ENCODE peak calls at places on chromosomes 2 and 18, in six cellular contexts. One of them, this sample, is unnamed.

GRCh38 chr2:119808516-119809147 is 48.9 kb downstream of the PTPN4 start:
- DNase-seq in neural progenitor cell: no peak
- DNase-seq in MM.1S: no peak
- DNase-seq in HepG2: no peak
- DNase-seq in fibroblast of lung: peak
- DNase-seq in GM23248: peak
- DNase-seq in this sample: peak

GRCh38 chr2:128404709-128405466 is 86.2 kb upstream of the HS6ST1 start:
- DNase-seq in MM.1S: no peak
- DNase-seq in fibroblast of lung: no peak
- DNase-seq in HepG2: no peak
- DNase-seq in neural progenitor cell: no peak
- DNase-seq in GM23248: no peak
- DNase-seq in this sample: no peak

GRCh38 chr2:66665124-66665984 is 230.4 kb downstream of the MEIS1 start:
- DNase-seq in fibroblast of lung: peak
- DNase-seq in HepG2: no peak
- DNase-seq in MM.1S: no peak
- DNase-seq in neural progenitor cell: no peak
- DNase-seq in GM23248: no peak
- DNase-seq in this sample: peak

GRCh38 chr2:44940612-44941464 is 664 bp upstream of the SIX3 start:
- DNase-seq in neural progenitor cell: peak
- DNase-seq in fibroblast of lung: no peak
- DNase-seq in MM.1S: no peak
- DNase-seq in HepG2: no peak
- DNase-seq in GM23248: no peak
- DNase-seq in this sample: no peak

GRCh38 chr2:191740016-191740419 is 62.1 kb downstream of the NABP1 start:
- DNase-seq in fibroblast of lung: peak
- DNase-seq in neural progenitor cell: no peak
- DNase-seq in HepG2: no peak
- DNase-seq in GM23248: peak
- DNase-seq in MM.1S: peak
- DNase-seq in this sample: peak

GRCh38 chr18:35968278-35968880 is 4.1 kb upstream of the RMP24 start:
- DNase-seq in fibroblast of lung: no peak
- DNase-seq in neural progenitor cell: no peak
- DNase-seq in GM23248: no peak
- DNase-seq in HepG2: no peak
- DNase-seq in MM.1S: no peak
- DNase-seq in this sample: no peak

GRCh38 chr2:107585851-107586250 is 240.8 kb upstream of the RGPD4 start:
- DNase-seq in neural progenitor cell: no peak
- DNase-seq in HepG2: no peak
- DNase-seq in MM.1S: no peak
- DNase-seq in GM23248: peak
- DNase-seq in fibroblast of lung: peak
- DNase-seq in this sample: peak

GRCh38 chr2:214261683-214262082 is 149.2 kb upstream of the VWC2L start:
- DNase-seq in GM23248: peak
- DNase-seq in fibroblast of lung: peak
- DNase-seq in HepG2: no peak
- DNase-seq in MM.1S: no peak
- DNase-seq in neural progenitor cell: no peak
- DNase-seq in this sample: peak

GRCh38 chr2:30915485-30915884 is 108.2 kb upstream of the CAPN13 start:
- DNase-seq in MM.1S: no peak
- DNase-seq in neural progenitor cell: peak
- DNase-seq in fibroblast of lung: no peak
- DNase-seq in HepG2: peak
- DNase-seq in GM23248: peak
- DNase-seq in this sample: no peak

GRCh38 chr2:159904565-159905281 is 106.7 kb upstream of the CD302 start:
- DNase-seq in fibroblast of lung: no peak
- DNase-seq in neural progenitor cell: peak
- DNase-seq in HepG2: no peak
- DNase-seq in GM23248: peak
- DNase-seq in MM.1S: peak
- DNase-seq in this sample: no peak

DNA sequence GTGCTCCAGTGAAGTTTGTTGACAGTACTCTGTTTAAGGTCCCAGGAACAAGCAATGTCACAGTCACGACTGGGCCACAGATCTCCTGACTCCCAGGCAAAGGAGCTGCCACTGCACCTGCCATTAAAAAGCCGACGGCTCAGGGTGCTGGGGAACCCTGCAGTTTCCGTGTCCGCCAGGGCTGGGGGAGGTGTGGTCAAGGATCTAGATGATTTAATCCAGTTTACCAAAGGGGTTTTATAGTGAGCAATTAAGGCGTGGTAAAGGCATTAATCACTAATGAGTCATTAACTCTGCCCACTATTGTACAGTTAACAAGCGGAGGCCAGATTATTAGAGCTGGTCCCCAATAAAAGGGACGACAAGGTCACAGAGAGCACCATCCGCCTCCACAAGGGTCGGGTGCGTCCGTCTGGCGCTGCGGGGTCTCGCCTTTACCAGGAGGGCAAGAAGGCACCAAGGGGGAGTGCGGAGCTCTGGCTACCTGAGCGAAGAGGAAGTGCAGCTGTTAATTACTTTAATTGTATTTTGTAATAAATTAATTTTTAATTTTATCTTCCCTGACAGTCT is 9.6 kb downstream of the RAX start:
- DNase-seq in MM.1S: no peak
- DNase-seq in GM23248: no peak
- DNase-seq in HepG2: no peak
- DNase-seq in neural progenitor cell: no peak
- DNase-seq in fibroblast of lung: no peak
- DNase-seq in this sample: no peak
- TF ChIP-seq EZH2 in MM.1S: no peak
- TF ChIP-seq EZH2 in GM23248: no peak
- TF ChIP-seq EZH2 in HepG2: no peak
- TF ChIP-seq EZH2 in neural progenitor cell: no peak
- TF ChIP-seq EZH2 in fibroblast of lung: no peak
- TF ChIP-seq EZH2 in this sample: no peak

DNA sequence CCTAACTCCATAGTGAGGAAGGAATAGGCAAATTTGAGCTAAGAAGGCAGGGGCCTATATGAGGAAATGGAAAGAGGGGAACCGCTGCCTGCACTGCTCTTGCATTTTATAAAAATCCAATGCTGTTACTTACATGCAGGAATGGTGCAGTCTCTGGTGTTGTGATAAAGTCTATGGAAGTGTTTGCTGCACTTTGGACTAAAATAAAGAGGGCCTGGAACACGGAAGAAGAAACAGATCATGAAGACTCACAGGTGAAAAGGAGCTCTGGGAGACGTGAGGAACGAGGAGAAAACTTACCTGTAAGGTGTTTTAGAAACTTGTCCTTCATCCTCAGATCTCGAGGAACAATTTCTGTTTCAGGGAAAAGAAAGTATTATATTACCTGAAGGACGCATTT is 1.9 kb downstream of the ALKAL2 start:
- DNase-seq in GM23248: no peak
- DNase-seq in neural progenitor cell: no peak
- DNase-seq in fibroblast of lung: no peak
- DNase-seq in HepG2: no peak
- DNase-seq in MM.1S: no peak
- DNase-seq in this sample: no peak
- TF ChIP-seq EZH2 in GM23248: no peak
- TF ChIP-seq EZH2 in neural progenitor cell: no peak
- TF ChIP-seq EZH2 in fibroblast of lung: no peak
- TF ChIP-seq EZH2 in HepG2: no peak
- TF ChIP-seq EZH2 in MM.1S: no peak
- TF ChIP-seq EZH2 in this sample: no peak

DNA sequence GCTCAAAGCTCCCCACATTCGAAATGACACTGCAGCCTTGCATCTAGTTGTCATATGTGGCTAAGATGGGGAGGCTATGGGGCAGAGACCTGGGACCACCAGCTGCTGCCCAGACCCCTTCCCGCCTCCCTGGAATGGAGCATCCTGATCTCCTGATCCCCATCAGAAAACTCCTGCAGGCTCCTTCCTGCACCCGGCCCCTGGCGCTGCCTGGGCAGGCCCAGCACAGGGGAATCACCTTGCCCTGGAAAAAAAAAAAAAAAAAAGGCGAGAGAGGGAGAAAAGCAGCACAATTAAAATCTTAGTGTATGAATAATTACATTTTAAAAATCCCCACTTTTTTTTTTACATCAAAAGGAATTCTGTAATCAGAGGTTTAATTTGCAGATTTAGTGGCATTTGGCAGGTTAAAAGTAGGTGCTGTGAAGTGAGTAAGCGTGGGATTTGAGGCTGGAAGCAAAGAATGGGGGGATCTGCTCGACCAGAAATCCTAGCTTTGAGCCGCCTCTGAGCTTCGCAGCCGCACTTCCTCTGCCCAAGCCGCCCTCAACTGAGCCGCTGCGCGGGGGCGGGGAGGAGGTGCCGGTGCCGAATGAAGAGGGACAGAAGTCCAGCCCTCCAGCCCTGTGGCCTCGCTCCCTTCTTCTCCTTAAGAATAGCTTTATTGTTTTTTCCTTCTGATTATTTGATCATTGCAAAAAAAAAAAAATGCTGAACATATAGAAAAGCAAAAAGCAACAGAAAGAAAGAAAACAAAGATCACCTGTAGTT is 30.0 kb downstream of the THNSL2 start:
- DNase-seq in MM.1S: no peak
- DNase-seq in GM23248: peak
- DNase-seq in fibroblast of lung: peak
- DNase-seq in neural progenitor cell: peak
- DNase-seq in HepG2: peak
- DNase-seq in this sample: no peak
- TF ChIP-seq EZH2 in MM.1S: no peak
- TF ChIP-seq EZH2 in GM23248: no peak
- TF ChIP-seq EZH2 in fibroblast of lung: no peak
- TF ChIP-seq EZH2 in neural progenitor cell: no peak
- TF ChIP-seq EZH2 in HepG2: no peak
- TF ChIP-seq EZH2 in this sample: no peak

DNA sequence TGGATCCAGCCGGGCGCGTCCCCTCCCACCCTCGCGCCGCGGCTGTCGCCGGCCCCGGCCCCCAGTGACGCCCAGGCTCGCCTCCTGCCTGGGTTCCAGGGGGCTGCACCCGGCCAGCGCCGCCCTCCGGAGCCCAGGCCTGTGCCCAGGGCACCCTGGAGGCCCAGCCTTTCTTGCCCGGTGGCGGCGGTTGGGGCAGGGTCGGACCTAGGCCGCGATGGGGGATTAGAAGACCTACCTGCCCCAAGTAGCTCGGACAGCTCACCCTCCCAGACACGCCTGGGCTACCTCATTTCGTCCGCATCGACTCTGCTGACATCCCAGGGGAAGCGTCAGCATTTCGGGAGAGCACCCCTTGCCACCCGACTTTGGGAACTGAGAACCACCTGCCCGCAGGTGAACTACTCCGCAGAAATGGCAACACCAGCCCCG is 727 bp upstream of the ARL4C start:
- DNase-seq in GM23248: no peak
- DNase-seq in fibroblast of lung: no peak
- DNase-seq in neural progenitor cell: no peak
- DNase-seq in MM.1S: no peak
- DNase-seq in HepG2: no peak
- DNase-seq in this sample: no peak
- TF ChIP-seq EZH2 in GM23248: no peak
- TF ChIP-seq EZH2 in fibroblast of lung: no peak
- TF ChIP-seq EZH2 in neural progenitor cell: no peak
- TF ChIP-seq EZH2 in MM.1S: no peak
- TF ChIP-seq EZH2 in HepG2: no peak
- TF ChIP-seq EZH2 in this sample: no peak

This sample was measured in astrocyte.